ENCODE peak calls at places on chromosomes 4 and X, in four cellular contexts. I is A673, K is non-pigmented ciliary epithelial cell, N is NAMALWA. H is an unnamed sample.

GRCh38 chr4:25927361-25928040 is 13.5 kb downstream of the SMIM20 start:
- DNase-seq in N (no peak), I (no peak), K (no peak), H (no peak)

GRCh38 chr4:159105761-159106243 is 2.9 kb downstream of the RAPGEF2 start:
- DNase-seq in K (peak; percentile 59), N (peak; percentile 75), I (no peak), H (no peak)

GRCh38 chrX:8084023-8084422 is 87.0 kb downstream of the VCX2 start:
- DNase-seq in K (peak; percentile 24), N (no peak), I (peak; percentile 31), H (peak; percentile 3)

GRCh38 chr4:55177461-55177860 is 52.1 kb upstream of the KDR start:
- DNase-seq in I (no peak), N (no peak), K (no peak), H (no peak)

GRCh38 chr4:10529256-10529890 is 72.1 kb upstream of the ZNF518B start:
- DNase-seq in N (no peak), K (no peak), I (no peak), H (no peak)

GRCh38 chrX:120015145-120016067 is 62.1 kb downstream of the RHOXF2B start:
- DNase-seq in N (no peak), I (no peak), K (no peak), H (peak; percentile 60)

GRCh38 chr4:6331018-6331417 is 61.4 kb downstream of the WFS1 start:
- DNase-seq in N (peak; percentile 72), K (no peak), I (peak; percentile 40), H (peak; percentile 68)

GRCh38 chr4:107989162-107989536 is 540 bp upstream of the HADH start:
- DNase-seq in N (no peak), K (no peak), I (no peak), H (no peak)

GRCh38 chr4:176409627-176410026 is 89.9 kb downstream of the SPCS3 start:
- DNase-seq in I (no peak), K (no peak), N (no peak), H (no peak)

GRCh38 chr4:105966046-105966445 is 70.8 kb downstream of the NPNT start:
- DNase-seq in K (peak; percentile 55), I (peak; percentile 68), N (no peak), H (no peak)

GRCh38 chr4:153649572-153649991 is 34.5 kb upstream of the TLR2 start:
- DNase-seq in I (peak; percentile 55), K (no peak), N (peak; percentile 59), H (peak; percentile 8)

GRCh38 chrX:94908171-94908570 is 1234.2 kb downstream of the FAM133A start:
- DNase-seq in I (no peak), N (no peak), K (no peak), H (no peak)

GRCh38 chr4:82721819-82722423 is 76.7 kb downstream of the SCD5 start:
- DNase-seq in I (peak; percentile 16), N (peak; percentile 65), K (no peak), H (peak; percentile 63)

GRCh38 chr4:73211968-73212367 is 46.6 kb downstream of the ANKRD17 start:
- DNase-seq in I (no peak), N (no peak), K (no peak), H (no peak)

GRCh38 chr4:88880001-88880400 is 177.0 kb downstream of the FAM13A start:
- DNase-seq in N (no peak), I (no peak), K (no peak), H (no peak)

GRCh38 chr4:21753084-21753760 is 195.3 kb downstream of the KCNIP4 start:
- DNase-seq in N (no peak), K (no peak), I (no peak), H (no peak)

GRCh38 chr4:26878729-26879415 is 18.2 kb downstream of the STIM2 start:
- DNase-seq in N (no peak), K (no peak), I (no peak), H (no peak)

GRCh38 chrX:9859711-9860555 is 73.7 kb downstream of the SHROOM2 start:
- DNase-seq in I (no peak), N (no peak), K (peak; percentile 48), H (no peak)

GRCh38 chrX:44462851-44463250 is 79.8 kb downstream of the FUNDC1 start:
- DNase-seq in K (no peak), I (peak; percentile 91), N (no peak), H (no peak)